ENCODE peak calls at places on chromosomes 1 and 21, in eight cellular contexts. G is LoVo, E is endodermal cell, M is fibroblast of the aortic adventitia, S is kidney, O is NCI-H2081, D is adrenal gland, I is GM12892. X is an unnamed sample.

GRCh38 chr1:95451054-95451453 is 217.0 kb downstream of the RWDD3 start:
- DNase-seq in G (no peak), E (peak), M (no peak), S (no peak), O (no peak), D (no peak), I (no peak), X (no peak)

GRCh38 chr1:151058682-151059341 is 610 bp downstream of the CDC42SE1 start:
- DNase-seq in G (peak), E (peak), M (peak), S (peak), O (peak), D (peak), I (no peak), X (no peak)

GRCh38 chr1:23434260-23434775 is 9.8 kb upstream of the TCEA3 start:
- DNase-seq in G (no peak), E (no peak), M (no peak), S (no peak), O (no peak), D (no peak), I (no peak), X (no peak)

GRCh38 chr1:32334274-32334861 is 1.7 kb downstream of the MARCKSL1 start:
- DNase-seq in G (no peak), E (no peak), M (no peak), S (no peak), O (no peak), D (no peak), I (no peak), X (no peak)

GRCh38 chr1:158007949-158008386 is 14.5 kb downstream of the KIRREL1 start:
- DNase-seq in G (no peak), E (peak), M (no peak), S (peak), O (no peak), D (no peak), I (no peak), X (no peak)

GRCh38 chr1:13469343-13469742 is 44.5 kb downstream of the LRRC38 start:
- DNase-seq in G (no peak), E (peak), M (peak), S (no peak), O (no peak), D (peak), I (peak), X (peak)

GRCh38 chr1:26697978-26698849 is 2.4 kb downstream of the ARID1A start:
- DNase-seq in G (peak), E (peak), M (peak), S (peak), O (peak), D (peak), I (peak), X (no peak)

GRCh38 chr21:39818557-39818956 is 48.7 kb upstream of the PCP4 start:
- DNase-seq in G (no peak), E (no peak), M (no peak), S (no peak), O (no peak), D (no peak), I (no peak), X (no peak)

GRCh38 chr1:2966435-2966834 is 54.8 kb upstream of the ACTRT2 start:
- DNase-seq in G (no peak), E (no peak), M (no peak), S (peak), O (no peak), D (no peak), I (no peak), X (no peak)

GRCh38 chr21:25862112-25862511 is 127.3 kb downstream of the GABPA start:
- DNase-seq in G (no peak), E (no peak), M (no peak), S (no peak), O (no peak), D (no peak), I (no peak), X (no peak)

GRCh38 chr1:45444609-45445131 is 46.3 kb downstream of the TESK2 start:
- DNase-seq in G (no peak), E (no peak), M (no peak), S (no peak), O (no peak), D (no peak), I (no peak), X (no peak)

GRCh38 chr1:222557148-222557547 is 9.2 kb upstream of the HHIPL2 start:
- DNase-seq in G (no peak), E (no peak), M (peak), S (no peak), O (no peak), D (no peak), I (no peak), X (no peak)

GRCh38 chr1:42745851-42746250 is 5.8 kb upstream of the CLDN19 start:
- DNase-seq in G (no peak), E (no peak), M (no peak), S (no peak), O (no peak), D (peak), I (no peak), X (no peak)

GRCh38 chr1:174990382-174990999 is 9.3 kb upstream of the CACYBP start:
- DNase-seq in G (peak), E (no peak), M (peak), S (no peak), O (no peak), D (no peak), I (no peak), X (no peak)